ENCODE peak calls at places on chromosomes 16 and 17, in seven cellular contexts. B is heart left ventricle; F is CD8-positive, alpha-beta memory T cell; R is fibroblast of lung; G is astrocyte of the cerebellum; T is Panc1; X is lower leg skin. C is an unnamed sample.

GRCh38 chr17:68296217-68297140 is 5.2 kb downstream of the ARSG start:
- DNase-seq in G (no peak), F (peak), X (peak), B (no peak), T (no peak), R (no peak), C (no peak)

GRCh38 chr16:68257906-68258800 is 6.2 kb upstream of the SLC7A6 start:
- DNase-seq in B (no peak), X (no peak), F (no peak), R (peak), T (no peak), G (no peak), C (peak)

GRCh38 chr17:49216953-49217650 is 6.6 kb downstream of the ABI3 start:
- DNase-seq in B (peak), X (peak), T (no peak), G (no peak), R (no peak), F (no peak), C (no peak)

GRCh38 chr16:23348579-23349469 is 46.7 kb downstream of the SCNN1B start:
- DNase-seq in T (no peak), X (no peak), F (no peak), R (no peak), B (no peak), G (no peak), C (no peak)

GRCh38 chr16:74275031-74275636 is 21.5 kb upstream of the PSMD7 start:
- DNase-seq in R (peak), B (no peak), G (peak), F (no peak), T (no peak), X (no peak), C (no peak)

GRCh38 chr17:79986441-79987186 is 49.1 kb downstream of the TBC1D16 start:
- DNase-seq in G (no peak), T (no peak), R (peak), F (no peak), X (no peak), B (peak), C (no peak)

GRCh38 chr17:47785538-47786123 is 36.0 kb downstream of the OSBPL7 start:
- DNase-seq in F (no peak), G (no peak), X (no peak), B (no peak), R (peak), T (no peak), C (no peak)

GRCh38 chr16:48054881-48055601 is 100.8 kb downstream of the ABCC12 start:
- DNase-seq in R (peak), T (peak), X (peak), G (peak), F (no peak), B (no peak), C (no peak)

GRCh38 chr17:75889454-75889853 is 7.3 kb downstream of the TRIM65 start:
- DNase-seq in T (no peak), F (no peak), G (no peak), X (no peak), R (no peak), B (no peak), C (no peak)

GRCh38 chr17:57543230-57543629 is 201.9 kb downstream of the CCDC182 start:
- DNase-seq in G (no peak), B (no peak), T (no peak), R (no peak), X (no peak), F (no peak), C (no peak)
- H3K4me3 ChIP-seq in G (no peak), B (no peak), T (no peak), R (no peak), X (no peak), F (no peak), C (no peak)

GRCh38 chr16:66741131-66741900 is 10.1 kb downstream of the DYNC1LI2 start:
- DNase-seq in B (peak), X (peak), G (peak), R (peak), T (peak), F (no peak), C (peak)
- H3K4me3 ChIP-seq in B (peak), X (no peak), G (no peak), R (no peak), T (no peak), F (no peak), C (no peak)

DNA sequence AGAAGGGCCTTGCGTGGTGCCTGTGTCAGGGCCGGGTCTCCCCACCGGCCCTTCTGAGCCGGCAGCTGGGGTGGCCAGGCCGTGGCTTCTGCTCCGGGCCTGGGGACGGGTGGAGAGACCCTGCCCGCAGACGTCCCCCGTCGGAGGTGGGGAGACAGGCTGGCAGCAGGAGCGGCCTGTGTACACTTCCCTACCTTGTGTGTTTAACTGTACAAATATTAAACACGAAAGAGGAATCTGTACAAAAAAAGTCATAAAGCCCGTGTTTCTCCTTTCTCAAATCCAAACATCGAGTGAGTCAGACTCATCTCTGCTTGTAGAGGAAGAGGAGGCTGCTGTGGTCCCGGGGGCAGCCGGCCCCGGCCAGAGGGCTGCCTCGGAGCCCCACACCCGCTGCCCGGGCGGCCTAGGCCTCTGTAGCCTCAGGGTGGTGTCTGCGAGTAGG is 2.0 kb downstream of the CACNA1H start:
- DNase-seq in T (no peak), X (no peak), F (no peak), G (no peak), B (no peak), R (no peak), C (no peak)
- H3K4me3 ChIP-seq in T (peak), X (no peak), F (no peak), G (no peak), B (peak), R (no peak), C (no peak)

DNA sequence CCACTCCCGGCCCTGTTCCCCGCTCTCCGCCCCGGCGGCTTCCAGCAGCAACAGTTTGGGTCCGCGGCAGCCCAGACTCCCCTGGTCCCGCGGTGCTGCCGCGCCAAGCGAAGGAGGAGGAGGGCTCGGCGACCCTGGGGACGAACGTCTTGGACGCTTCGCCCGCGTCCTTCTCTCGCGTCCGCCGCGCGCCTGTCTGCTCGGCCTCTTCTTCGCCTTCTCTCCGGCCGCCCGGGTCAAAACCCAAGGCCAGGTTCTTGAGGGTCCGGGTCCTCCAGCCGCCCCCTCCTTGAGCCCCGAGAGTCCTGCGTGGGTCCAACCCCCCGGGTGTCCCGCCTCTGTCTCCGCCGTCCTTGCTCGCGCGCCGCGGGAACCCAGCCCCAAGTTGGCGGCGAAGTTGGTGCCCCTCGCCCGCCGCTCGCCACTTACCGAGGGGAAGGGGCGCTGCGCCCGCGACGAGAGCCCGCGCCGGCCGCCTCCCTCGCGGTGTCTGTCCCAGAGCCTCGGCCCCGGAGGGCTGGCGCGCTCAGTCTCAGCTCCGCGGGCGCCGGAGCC is 1.4 kb upstream of the GRIN2C start:
- DNase-seq in X (no peak), G (no peak), R (no peak), B (no peak), T (no peak), F (no peak), C (no peak)
- H3K4me3 ChIP-seq in X (no peak), G (no peak), R (no peak), B (peak), T (peak), F (no peak), C (no peak)

DNA sequence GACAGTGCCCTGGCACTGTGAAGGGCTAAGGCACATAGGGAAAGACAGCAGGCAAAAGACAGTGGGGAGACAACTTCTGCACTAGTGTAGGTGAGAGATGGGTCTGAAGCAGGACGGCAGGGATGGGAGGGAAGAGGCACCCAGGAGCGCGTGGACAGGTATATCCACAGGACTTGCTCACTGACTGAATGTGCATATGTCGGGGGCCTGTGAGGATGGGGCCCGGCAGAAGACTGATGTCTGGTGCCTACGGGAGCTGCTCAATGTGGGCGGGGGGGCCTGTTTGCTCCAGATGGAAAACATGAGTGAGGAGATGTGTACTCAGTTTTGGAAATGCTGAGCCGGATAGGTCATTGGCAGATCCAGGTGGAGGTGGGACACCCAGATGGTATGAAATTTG is 47.3 kb upstream of the PMFBP1 start:
- DNase-seq in B (no peak), F (no peak), T (no peak), R (no peak), G (no peak), X (no peak), C (no peak)
- H3K4me3 ChIP-seq in B (no peak), F (no peak), T (no peak), R (no peak), G (no peak), X (no peak), C (no peak)

DNA sequence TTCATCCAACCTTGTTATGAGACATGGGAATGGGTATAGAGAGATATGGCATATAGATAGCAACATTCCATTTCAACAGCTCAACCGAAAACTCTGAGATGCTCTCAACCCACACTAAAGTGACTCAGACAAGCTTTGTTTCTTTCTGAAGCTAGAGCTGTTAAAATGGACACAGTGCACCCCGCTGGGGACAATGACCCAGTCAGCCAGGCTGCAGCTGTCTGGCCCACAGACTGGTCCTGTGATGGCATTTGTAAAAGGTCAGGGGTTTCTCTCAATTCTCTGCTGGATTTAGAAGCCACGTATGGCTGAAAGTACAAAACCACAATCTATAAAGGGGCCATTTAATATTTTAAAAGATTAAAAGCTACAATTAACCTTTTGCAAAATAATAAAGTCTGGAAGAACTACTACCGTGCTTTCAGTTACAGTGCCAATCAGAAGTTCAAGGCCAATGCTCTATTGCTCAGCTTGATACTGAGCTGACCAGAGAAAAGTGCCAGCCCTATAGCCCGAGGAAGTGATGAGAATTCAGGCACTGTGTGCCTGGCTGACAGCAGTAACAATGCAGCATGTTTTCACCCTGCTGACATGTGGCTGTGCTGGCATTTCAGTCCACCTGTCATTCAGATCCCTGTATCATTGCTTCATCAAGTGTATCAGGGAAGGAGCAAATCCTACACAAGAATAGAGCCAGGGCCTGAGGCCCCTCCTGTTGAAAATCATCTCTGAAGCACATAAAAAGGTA is 60.2 kb downstream of the TEX2 start:
- DNase-seq in X (no peak), T (no peak), B (no peak), G (peak), F (no peak), R (no peak), C (no peak)
- H3K4me3 ChIP-seq in X (no peak), T (no peak), B (no peak), G (no peak), F (no peak), R (no peak), C (no peak)

GRCh38 chr16:667113-667779 is 686 bp upstream of the RHOT2 start:
- DNase-seq in R (no peak), B (no peak), F (no peak), G (no peak), X (no peak), T (no peak), C (no peak)
- H3K4me3 ChIP-seq in R (no peak), B (peak), F (peak), G (no peak), X (no peak), T (peak), C (no peak)

DNA sequence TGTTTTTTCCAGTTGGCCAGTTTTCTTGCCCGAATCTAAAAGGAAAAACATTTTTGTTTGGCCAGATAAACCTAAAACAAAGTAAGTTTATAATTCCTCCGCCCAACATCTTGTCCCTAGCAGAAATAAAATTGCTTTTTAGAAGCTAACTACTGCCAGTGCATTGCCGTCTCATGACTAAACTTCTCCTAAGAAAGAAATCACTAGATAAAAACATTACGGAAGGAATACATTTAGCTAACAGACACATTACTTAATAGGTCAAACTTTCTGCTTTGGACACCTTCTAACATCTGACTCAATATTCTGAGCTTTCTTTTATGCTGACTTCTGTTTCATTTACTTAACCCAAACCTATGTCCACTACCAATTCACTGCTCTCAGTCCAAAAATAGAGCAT is 36.2 kb downstream of the FBXL20 start:
- DNase-seq in R (peak), G (no peak), B (no peak), T (no peak), F (no peak), X (peak), C (no peak)
- H3K4me3 ChIP-seq in R (peak), G (no peak), B (no peak), T (no peak), F (no peak), X (no peak), C (no peak)

DNA sequence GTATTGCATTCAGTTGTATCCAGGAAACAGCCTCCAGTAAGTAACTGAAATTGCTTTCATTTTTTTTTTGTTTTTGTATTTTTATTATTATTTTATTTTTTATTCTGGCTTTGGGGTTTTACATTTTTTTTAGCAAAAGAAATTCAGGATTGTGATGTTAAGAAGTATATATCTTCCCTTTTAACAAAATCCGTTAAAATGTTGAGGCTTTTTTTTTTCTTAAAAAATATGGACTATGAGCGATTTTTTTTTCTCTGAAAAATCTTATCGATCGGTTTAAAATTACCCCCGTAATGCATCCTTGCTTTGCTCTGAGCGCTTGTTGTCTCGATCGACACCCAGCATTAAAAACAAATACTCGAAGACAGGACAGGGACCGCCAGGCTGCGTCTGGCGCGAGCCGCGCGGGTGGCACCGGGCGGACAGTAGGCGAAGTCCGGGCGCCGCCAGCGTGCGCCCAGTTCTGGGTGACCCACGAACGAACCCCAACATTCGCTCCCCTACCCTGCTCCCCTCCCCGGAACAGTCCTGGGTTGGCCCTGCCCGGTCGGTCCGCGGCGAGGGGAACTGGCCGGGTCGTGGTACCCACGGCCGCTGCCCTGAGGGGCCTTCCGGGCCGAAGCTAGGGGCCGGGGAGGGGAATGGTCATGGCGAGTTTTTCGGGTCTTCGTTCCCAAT is 482 bp downstream of the BAHCC1 start:
- DNase-seq in F (no peak), T (no peak), B (no peak), G (no peak), X (no peak), R (no peak), C (no peak)
- H3K4me3 ChIP-seq in F (no peak), T (peak), B (peak), G (peak), X (peak), R (peak), C (peak)

C was measured in retinal pigment epithelial cell.